ENCODE peak calls at places on chromosomes 3 and 15, in seven cellular contexts. One of them, this sample, is unnamed.

GRCh38 chr3:114299421-114299820 is 5.6 kb downstream of the TIGIT start:
- DNase-seq in activated naive CD4-positive, alpha-beta T cell: no peak
- DNase-seq in coronary artery: no peak
- DNase-seq in HS-27A: no peak
- DNase-seq in activated naive CD8-positive, alpha-beta T cell treated with anti-CD3 and anti-CD28 coated beads, Interleukin-2, amount 50 U/mL, for 24 hours: peak
- DNase-seq in NCI-H2081: no peak
- DNase-seq in C1 segment of cervical spinal cord: no peak
- DNase-seq in this sample: no peak

GRCh38 chr3:45170071-45170470 is 23.9 kb upstream of the CDCP1 start:
- DNase-seq in activated naive CD8-positive, alpha-beta T cell treated with anti-CD3 and anti-CD28 coated beads, Interleukin-2, amount 50 U/mL, for 24 hours: no peak
- DNase-seq in HS-27A: no peak
- DNase-seq in C1 segment of cervical spinal cord: no peak
- DNase-seq in coronary artery: no peak
- DNase-seq in NCI-H2081: no peak
- DNase-seq in activated naive CD4-positive, alpha-beta T cell: no peak
- DNase-seq in this sample: no peak

GRCh38 chr15:51189579-51190397 is 95.1 kb upstream of the TNFAIP8L3 start:
- DNase-seq in C1 segment of cervical spinal cord: no peak
- DNase-seq in activated naive CD4-positive, alpha-beta T cell: no peak
- DNase-seq in coronary artery: no peak
- DNase-seq in HS-27A: no peak
- DNase-seq in activated naive CD8-positive, alpha-beta T cell treated with anti-CD3 and anti-CD28 coated beads, Interleukin-2, amount 50 U/mL, for 24 hours: no peak
- DNase-seq in NCI-H2081: no peak
- DNase-seq in this sample: no peak

GRCh38 chr3:14431928-14432834 is 29.8 kb downstream of the SLC6A6 start:
- DNase-seq in activated naive CD8-positive, alpha-beta T cell treated with anti-CD3 and anti-CD28 coated beads, Interleukin-2, amount 50 U/mL, for 24 hours: peak
- DNase-seq in C1 segment of cervical spinal cord: no peak
- DNase-seq in HS-27A: peak
- DNase-seq in coronary artery: peak
- DNase-seq in activated naive CD4-positive, alpha-beta T cell: peak
- DNase-seq in NCI-H2081: no peak
- DNase-seq in this sample: no peak

GRCh38 chr15:67070892-67071664 is 5.7 kb downstream of the SMAD3 start:
- DNase-seq in coronary artery: no peak
- DNase-seq in C1 segment of cervical spinal cord: no peak
- DNase-seq in activated naive CD8-positive, alpha-beta T cell treated with anti-CD3 and anti-CD28 coated beads, Interleukin-2, amount 50 U/mL, for 24 hours: no peak
- DNase-seq in activated naive CD4-positive, alpha-beta T cell: no peak
- DNase-seq in HS-27A: no peak
- DNase-seq in NCI-H2081: no peak
- DNase-seq in this sample: no peak

GRCh38 chr15:60949034-60949977 is 279.8 kb downstream of the RORA start:
- DNase-seq in activated naive CD8-positive, alpha-beta T cell treated with anti-CD3 and anti-CD28 coated beads, Interleukin-2, amount 50 U/mL, for 24 hours: no peak
- DNase-seq in NCI-H2081: no peak
- DNase-seq in coronary artery: no peak
- DNase-seq in activated naive CD4-positive, alpha-beta T cell: no peak
- DNase-seq in HS-27A: no peak
- DNase-seq in C1 segment of cervical spinal cord: no peak
- DNase-seq in this sample: no peak

GRCh38 chr15:37764733-37765191 is 169.7 kb upstream of the TMCO5A start:
- DNase-seq in activated naive CD4-positive, alpha-beta T cell: no peak
- DNase-seq in C1 segment of cervical spinal cord: no peak
- DNase-seq in NCI-H2081: peak
- DNase-seq in activated naive CD8-positive, alpha-beta T cell treated with anti-CD3 and anti-CD28 coated beads, Interleukin-2, amount 50 U/mL, for 24 hours: peak
- DNase-seq in HS-27A: peak
- DNase-seq in coronary artery: no peak
- DNase-seq in this sample: peak

GRCh38 chr3:173552526-173552925 is 155.0 kb downstream of the NLGN1 start:
- DNase-seq in activated naive CD4-positive, alpha-beta T cell: no peak
- DNase-seq in HS-27A: no peak
- DNase-seq in coronary artery: no peak
- DNase-seq in activated naive CD8-positive, alpha-beta T cell treated with anti-CD3 and anti-CD28 coated beads, Interleukin-2, amount 50 U/mL, for 24 hours: no peak
- DNase-seq in NCI-H2081: no peak
- DNase-seq in C1 segment of cervical spinal cord: peak
- DNase-seq in this sample: no peak

GRCh38 chr3:105399611-105400010 is 32.9 kb downstream of the ALCAM start:
- DNase-seq in activated naive CD4-positive, alpha-beta T cell: no peak
- DNase-seq in NCI-H2081: no peak
- DNase-seq in C1 segment of cervical spinal cord: no peak
- DNase-seq in HS-27A: no peak
- DNase-seq in coronary artery: no peak
- DNase-seq in activated naive CD8-positive, alpha-beta T cell treated with anti-CD3 and anti-CD28 coated beads, Interleukin-2, amount 50 U/mL, for 24 hours: no peak
- DNase-seq in this sample: no peak

GRCh38 chr3:45029661-45030060 is 3.6 kb downstream of the CLEC3B start:
- DNase-seq in activated naive CD8-positive, alpha-beta T cell treated with anti-CD3 and anti-CD28 coated beads, Interleukin-2, amount 50 U/mL, for 24 hours: no peak
- DNase-seq in HS-27A: no peak
- DNase-seq in coronary artery: no peak
- DNase-seq in activated naive CD4-positive, alpha-beta T cell: no peak
- DNase-seq in NCI-H2081: no peak
- DNase-seq in C1 segment of cervical spinal cord: peak
- DNase-seq in this sample: no peak

GRCh38 chr15:63041982-63042878 is at the start of gene TPM1:
- DNase-seq in HS-27A: no peak
- DNase-seq in activated naive CD4-positive, alpha-beta T cell: no peak
- DNase-seq in NCI-H2081: no peak
- DNase-seq in coronary artery: peak
- DNase-seq in activated naive CD8-positive, alpha-beta T cell treated with anti-CD3 and anti-CD28 coated beads, Interleukin-2, amount 50 U/mL, for 24 hours: no peak
- DNase-seq in C1 segment of cervical spinal cord: peak
- DNase-seq in this sample: peak

This sample was measured in D341Med.